ENCODE peak calls at places on chromosomes 6 and 20, in eight cellular contexts. R, S, Y, F, A, V, X and E are unnamed samples.

GRCh38 chr6:166467436-166468000 is 84.8 kb upstream of the MPC1 start:
- DNase-seq in V (no peak), X (no peak), F (no peak), R (no peak), S (peak; percentile 19), A (no peak), Y (no peak), E (no peak)

GRCh38 chr6:35213824-35214756 is at the start of gene SCUBE3:
- DNase-seq in V (no peak), S (no peak), R (no peak), Y (no peak), F (no peak), A (peak; percentile 28), X (peak; percentile 79), E (peak; percentile 70)

GRCh38 chr6:31083742-31084354 is 28.5 kb downstream of the C6orf15 start:
- DNase-seq in X (no peak), F (peak; percentile 36), R (peak; percentile 32), Y (no peak), S (no peak), A (peak; percentile 74), V (no peak), E (peak; percentile 67)

GRCh38 chr20:63278661-63279060 is 6.0 kb downstream of the ARFGAP1 start:
- DNase-seq in R (no peak), F (no peak), A (no peak), S (no peak), X (no peak), Y (no peak), V (no peak), E (no peak)

GRCh38 chr6:42251911-42252637 is 34.4 kb upstream of the MRPS10 start:
- DNase-seq in X (no peak), V (no peak), F (peak; percentile 41), A (peak; percentile 85), R (peak; percentile 43), S (no peak), Y (peak; percentile 57), E (peak; percentile 85)

GRCh38 chr20:44861547-44862006 is 23.9 kb upstream of the YWHAB start:
- DNase-seq in Y (no peak), X (no peak), V (no peak), S (no peak), A (peak; percentile 91), F (no peak), R (peak; percentile 22), E (peak; percentile 77)

GRCh38 chr6:158467923-158468322 is 92.0 kb upstream of the TMEM181 start:
- DNase-seq in A (no peak), R (no peak), F (no peak), S (no peak), V (no peak), Y (no peak), X (no peak), E (no peak)

GRCh38 chr20:56515657-56516381 is 8.7 kb upstream of the FAM209A start:
- DNase-seq in A (peak; percentile 38), R (no peak), X (no peak), V (no peak), Y (no peak), S (no peak), F (no peak), E (no peak)

GRCh38 chr20:17859002-17859615 is 109.5 kb downstream of the SNX5 start:
- DNase-seq in S (no peak), X (no peak), Y (no peak), A (no peak), V (no peak), R (no peak), F (no peak), E (no peak)

GRCh38 chr20:35315199-35316020 is 23.2 kb upstream of the FAM83C start:
- DNase-seq in A (peak; percentile 44), R (no peak), S (no peak), V (no peak), F (no peak), Y (no peak), X (no peak), E (no peak)

GRCh38 chr6:164072240-164072666 is 657.7 kb downstream of the QKI start:
- DNase-seq in S (no peak), X (no peak), V (no peak), R (no peak), F (no peak), A (no peak), Y (no peak), E (no peak)
- TF ChIP-seq CTCF in S (no peak), X (no peak), V (no peak), R (no peak), F (no peak), A (no peak), Y (no peak), E (no peak)

DNA sequence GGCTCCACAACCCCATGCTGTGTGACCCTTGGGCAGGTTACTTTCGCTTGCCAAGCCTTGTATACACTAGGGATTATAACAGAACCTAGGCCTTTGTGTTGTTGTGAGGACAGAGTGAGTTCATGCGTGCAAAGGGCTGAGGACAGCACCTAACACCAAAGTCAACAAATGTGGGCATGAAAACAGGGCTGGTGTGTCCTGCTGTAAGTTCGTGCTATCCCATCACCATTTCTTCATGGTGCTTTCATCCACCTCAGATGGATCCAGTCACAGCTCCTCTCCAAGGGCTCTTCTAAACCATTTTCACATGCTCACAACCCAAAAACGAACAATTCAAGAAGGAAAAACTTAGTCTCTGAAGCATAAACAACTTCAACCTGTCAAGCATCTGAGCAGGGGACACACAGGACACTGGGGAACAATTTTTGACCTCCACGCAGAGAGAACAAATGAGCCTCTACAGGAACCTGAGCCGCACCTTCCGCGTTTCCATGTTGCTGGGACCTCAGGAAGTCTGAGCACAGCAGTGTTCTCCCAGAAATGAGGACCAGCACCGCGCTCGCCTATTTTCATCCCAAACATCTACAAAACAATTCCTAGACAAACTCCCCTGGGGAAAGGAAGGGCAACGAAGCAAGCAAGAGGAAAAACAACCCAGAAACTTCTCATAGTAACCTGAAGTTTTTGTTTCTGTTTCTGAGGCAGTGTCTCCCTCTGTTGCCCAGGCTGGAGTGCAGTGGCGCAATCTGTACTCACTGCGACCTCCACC is 3.1 kb downstream of the LRP11 start:
- DNase-seq in X (no peak), F (no peak), V (no peak), Y (no peak), S (no peak), R (no peak), A (no peak), E (no peak)
- TF ChIP-seq CTCF in X (no peak), F (no peak), V (peak; percentile 74), Y (no peak), S (no peak), R (no peak), A (no peak), E (no peak)

GRCh38 chr6:136613477-136613876 is 63.3 kb upstream of the MAP7 start:
- DNase-seq in Y (no peak), A (peak; percentile 56), V (no peak), R (no peak), S (no peak), X (no peak), F (no peak), E (no peak)

GRCh38 chr6:136614994-136615393 is 64.8 kb upstream of the MAP7 start:
- DNase-seq in F (no peak), A (no peak), R (no peak), V (no peak), X (no peak), S (no peak), Y (no peak), E (no peak)

GRCh38 chr6:136614350-136614749 is 64.1 kb upstream of the MAP7 start:
- DNase-seq in S (no peak), R (no peak), A (no peak), X (no peak), V (no peak), Y (no peak), F (no peak), E (no peak)

GRCh38 chr6:136611133-136611532 is 60.9 kb upstream of the MAP7 start:
- DNase-seq in V (no peak), Y (no peak), X (no peak), S (no peak), A (no peak), F (no peak), R (no peak), E (no peak)

DNA sequence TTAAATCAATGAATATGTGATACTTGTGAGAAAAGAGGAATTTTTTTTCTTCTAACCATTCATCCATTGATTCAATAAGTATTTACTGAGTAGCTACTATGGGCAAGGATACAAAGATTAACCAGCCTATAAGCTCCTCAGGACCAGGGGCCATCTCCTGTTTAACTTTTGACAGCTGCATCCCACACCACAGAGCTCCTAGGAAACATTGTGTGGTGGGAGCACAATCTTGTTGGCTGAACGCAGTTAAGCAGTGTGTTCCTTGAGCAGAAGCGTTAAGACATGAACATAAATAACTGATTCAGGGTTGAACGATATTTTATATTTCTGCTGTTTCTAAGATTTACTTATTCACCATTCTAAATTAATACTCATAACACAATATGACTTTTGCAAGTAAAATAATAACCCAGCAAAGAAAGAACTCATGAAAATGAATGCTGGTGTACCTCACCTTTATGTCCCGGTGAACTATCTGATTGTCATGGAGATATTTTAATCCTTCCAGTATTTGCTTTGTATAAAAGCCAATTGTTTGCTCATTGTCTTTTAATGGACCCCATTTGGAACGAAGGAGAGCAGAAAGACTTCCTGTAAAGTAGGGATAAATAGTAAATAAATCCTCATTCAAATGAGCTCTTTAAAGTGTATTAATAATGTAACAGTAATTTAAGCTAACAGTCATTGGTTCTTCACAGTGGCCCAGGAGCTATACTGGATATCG is 62.6 kb upstream of the MAP7 start:
- DNase-seq in S (no peak), Y (no peak), X (no peak), R (no peak), F (no peak), A (no peak), V (no peak), E (no peak)
- TF ChIP-seq CTCF in S (no peak), Y (no peak), X (no peak), R (no peak), F (no peak), A (no peak), V (no peak), E (no peak)

GRCh38 chr6:95545691-95546090 is 31.6 kb upstream of the MANEA start:
- DNase-seq in A (no peak), S (no peak), X (no peak), F (no peak), Y (no peak), V (no peak), R (no peak), E (no peak)

GRCh38 chr6:95544517-95545225 is 32.7 kb upstream of the MANEA start:
- DNase-seq in Y (no peak), F (no peak), X (no peak), R (no peak), S (no peak), V (no peak), A (no peak), E (no peak)

GRCh38 chr6:95547043-95547442 is 30.3 kb upstream of the MANEA start:
- DNase-seq in S (no peak), F (no peak), X (no peak), A (no peak), V (no peak), R (no peak), Y (no peak), E (no peak)

GRCh38 chr6:95545226-95545625 is 32.1 kb upstream of the MANEA start:
- DNase-seq in X (no peak), V (no peak), Y (no peak), A (no peak), S (no peak), R (no peak), F (no peak), E (no peak)

DNA sequence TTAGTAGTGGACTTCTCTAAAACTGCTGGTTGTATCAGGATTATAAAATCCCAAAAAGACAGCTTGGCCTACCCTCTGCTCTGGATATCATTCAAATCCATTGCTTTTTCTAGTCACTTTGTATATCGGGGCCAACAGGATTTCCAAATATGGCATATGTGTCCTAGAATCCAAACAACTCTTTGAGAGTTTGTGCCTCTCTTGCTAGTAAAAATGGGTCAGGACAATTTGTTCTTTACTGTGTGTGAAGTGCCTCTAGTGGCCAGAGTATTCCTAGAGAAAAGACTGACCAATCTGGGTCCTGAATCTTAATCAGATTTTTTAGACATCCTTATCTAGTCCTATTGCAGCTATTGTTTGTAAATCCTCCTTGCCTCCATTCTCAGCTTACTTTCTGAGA is 33.5 kb upstream of the MANEA start:
- DNase-seq in F (no peak), S (no peak), Y (no peak), R (no peak), V (no peak), X (no peak), A (no peak), E (no peak)
- TF ChIP-seq CTCF in F (no peak), S (no peak), Y (no peak), R (no peak), V (no peak), X (no peak), A (no peak), E (no peak)